ENCODE peak calls at places on chromosomes 1 and 21, in seven cellular contexts. M is left lung; S is lower lobe of right lung; U is CD8-positive, alpha-beta T cell; N is MCF 10A; H is left ventricle myocardium inferior; C is cardiac fibroblast. F is an unnamed sample.

GRCh38 chr1:181551249-181551648 is 67.9 kb downstream of the CACNA1E start:
- DNase-seq in M (peak; percentile 35), S (no peak), U (no peak), N (no peak), H (no peak), C (no peak), F (no peak)

GRCh38 chr1:202858789-202859414 is 30.0 kb downstream of the RABIF start:
- DNase-seq in M (no peak), S (no peak), U (no peak), N (no peak), H (peak; percentile 58), C (no peak), F (no peak)

GRCh38 chr1:55997550-55997949 is 581.8 kb downstream of the PLPP3 start:
- DNase-seq in M (no peak), S (no peak), U (no peak), N (no peak), H (no peak), C (no peak), F (no peak)

GRCh38 chr1:118200836-118201235 is 15.8 kb upstream of the SPAG17 start:
- DNase-seq in M (no peak), S (no peak), U (no peak), N (no peak), H (no peak), C (no peak), F (no peak)

GRCh38 chr21:33917421-33917820 is 1.8 kb upstream of the ATP5PO start:
- DNase-seq in M (no peak), S (no peak), U (no peak), N (no peak), H (no peak), C (no peak), F (no peak)

GRCh38 chr1:198929111-198929604 is 290.3 kb downstream of the PTPRC start:
- DNase-seq in M (no peak), S (no peak), U (no peak), N (peak; percentile 41), H (no peak), C (no peak), F (no peak)

GRCh38 chr1:23910144-23910543 is 3.0 kb downstream of the CNR2 start:
- DNase-seq in M (no peak), S (no peak), U (no peak), N (no peak), H (no peak), C (no peak), F (no peak)

GRCh38 chr1:93411000-93411399 is 36.9 kb upstream of the FNBP1L start:
- DNase-seq in M (no peak), S (no peak), U (no peak), N (no peak), H (no peak), C (no peak), F (no peak)

GRCh38 chr21:44558695-44559094 is at the start of gene KRTAP10-3:
- DNase-seq in M (no peak), S (peak; percentile 28), U (no peak), N (no peak), H (no peak), C (no peak), F (no peak)

GRCh38 chr1:157646144-157646543 is 48.3 kb upstream of the FCRL4 start:
- DNase-seq in M (no peak), S (no peak), U (no peak), N (no peak), H (no peak), C (no peak), F (no peak)

GRCh38 chr1:230250061-230250460 is 176.1 kb downstream of the PGBD5 start:
- DNase-seq in M (no peak), S (no peak), U (no peak), N (no peak), H (no peak), C (no peak), F (no peak)

GRCh38 chr1:179164494-179164893 is 65.0 kb downstream of the ABL2 start:
- DNase-seq in M (no peak), S (no peak), U (no peak), N (peak; percentile 47), H (no peak), C (peak; percentile 71), F (no peak)

GRCh38 chr21:43986544-43987451 is 25.3 kb upstream of the TRAPPC10 start:
- DNase-seq in M (no peak), S (no peak), U (no peak), N (no peak), H (no peak), C (no peak), F (no peak)

GRCh38 chr1:229619002-229619401 is 6.9 kb downstream of the TAF5L start:
- DNase-seq in M (no peak), S (no peak), U (no peak), N (no peak), H (no peak), C (no peak), F (no peak)

GRCh38 chr21:41916888-41917433 is 36.9 kb downstream of the C2CD2 start:
- DNase-seq in M (no peak), S (no peak), U (no peak), N (no peak), H (no peak), C (no peak), F (no peak)

GRCh38 chr1:27763358-27763757 is 9.7 kb upstream of the STX12 start:
- DNase-seq in M (no peak), S (no peak), U (no peak), N (no peak), H (no peak), C (no peak), F (no peak)

GRCh38 chr1:27755865-27756264 is 17.2 kb upstream of the STX12 start:
- DNase-seq in M (no peak), S (no peak), U (no peak), N (no peak), H (no peak), C (no peak), F (no peak)

GRCh38 chr1:27759236-27759635 is 13.8 kb upstream of the STX12 start:
- DNase-seq in M (no peak), S (no peak), U (no peak), N (no peak), H (no peak), C (no peak), F (no peak)

GRCh38 chr1:27755286-27755685 is 17.7 kb upstream of the STX12 start:
- DNase-seq in M (no peak), S (no peak), U (no peak), N (no peak), H (no peak), C (no peak), F (no peak)

DNA sequence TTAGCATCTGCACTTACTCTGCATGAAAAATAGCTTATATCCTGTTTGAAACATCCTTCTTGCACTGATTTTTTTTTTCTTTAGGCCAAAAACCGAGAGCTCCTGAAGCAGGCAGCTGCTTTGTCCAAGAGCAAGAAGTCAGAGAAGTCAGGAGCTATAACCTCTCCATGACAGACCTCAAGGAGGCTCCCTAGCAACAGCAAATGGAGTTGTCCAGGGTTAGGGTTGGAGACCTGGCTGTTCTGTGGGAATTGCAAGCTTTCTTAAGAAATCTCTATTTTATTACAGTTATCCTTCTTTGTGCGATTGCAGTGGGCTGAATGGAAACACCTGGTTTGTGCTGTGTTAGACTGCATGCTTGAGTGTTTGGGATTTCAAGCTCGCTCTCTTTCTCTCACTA is 12.6 kb upstream of the STX12 start:
- DNase-seq in M (no peak), S (no peak), U (no peak), N (peak; percentile 6), H (no peak), C (peak; percentile 41), F (no peak)
- TF ChIP-seq CTCF in M (no peak), S (peak; percentile 10), U (no peak), N (no peak), H (peak; percentile 14), C (no peak), F (no peak)

DNA sequence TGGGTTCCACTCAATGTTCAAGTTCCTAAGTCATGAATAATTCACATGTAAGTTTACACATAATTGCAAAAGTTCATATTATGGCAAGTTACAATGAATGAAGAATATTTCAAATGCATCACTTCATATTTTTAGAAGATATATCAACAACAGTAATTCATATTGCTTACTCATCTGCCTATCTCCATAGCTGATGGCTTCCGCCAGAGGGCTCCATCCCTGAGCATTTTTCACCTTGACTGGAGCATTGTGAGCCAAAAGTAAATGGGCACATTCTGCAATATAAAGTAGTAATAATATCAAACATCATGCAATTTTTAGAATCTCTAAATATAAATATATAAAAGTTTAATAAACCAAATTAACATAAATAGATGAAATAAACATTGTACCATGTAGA is 29.8 kb downstream of the ANKRD13C start:
- DNase-seq in M (no peak), S (no peak), U (no peak), N (peak; percentile 17), H (no peak), C (peak; percentile 12), F (no peak)
- TF ChIP-seq CTCF in M (no peak), S (no peak), U (no peak), N (peak; percentile 11), H (no peak), C (no peak), F (no peak)

GRCh38 chr1:221728037-221728505 is 13.8 kb downstream of the DUSP10 start:
- DNase-seq in M (no peak), S (no peak), U (no peak), N (no peak), H (no peak), C (no peak), F (no peak)

GRCh38 chr1:221727146-221728036 is 14.5 kb downstream of the DUSP10 start:
- DNase-seq in M (no peak), S (no peak), U (no peak), N (no peak), H (no peak), C (no peak), F (no peak)

GRCh38 chr1:221732052-221732451 is 9.8 kb downstream of the DUSP10 start:
- DNase-seq in M (no peak), S (no peak), U (no peak), N (no peak), H (no peak), C (no peak), F (no peak)

GRCh38 chr1:221726331-221726692 is 15.6 kb downstream of the DUSP10 start:
- DNase-seq in M (no peak), S (no peak), U (no peak), N (no peak), H (no peak), C (no peak), F (no peak)

GRCh38 chr1:221729771-221730170 is 12.1 kb downstream of the DUSP10 start:
- DNase-seq in M (no peak), S (no peak), U (no peak), N (no peak), H (no peak), C (no peak), F (no peak)
- TF ChIP-seq CTCF in M (no peak), S (no peak), U (no peak), N (no peak), H (no peak), C (no peak), F (no peak)

DNA sequence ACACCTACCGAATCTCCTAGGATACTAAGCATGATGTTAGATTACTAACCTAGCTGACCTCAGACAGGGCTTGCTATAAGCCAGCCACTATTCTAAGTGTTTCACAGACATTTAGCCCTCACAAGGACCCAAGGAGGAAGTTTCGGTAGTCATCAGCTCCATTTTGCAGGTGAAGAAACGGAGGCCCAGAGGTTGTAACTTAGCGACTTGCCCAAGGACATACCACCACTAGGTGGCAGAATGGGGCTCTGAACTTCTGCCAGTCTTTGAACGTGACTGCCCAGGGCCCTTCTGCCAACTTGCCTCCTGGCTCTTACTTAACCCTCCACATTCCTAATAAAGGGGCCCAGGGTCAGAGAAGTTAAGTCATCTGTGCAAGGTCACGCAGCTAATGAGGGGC is 283.5 kb downstream of the C1orf94 start:
- DNase-seq in M (peak; percentile 41), S (peak; percentile 51), U (no peak), N (peak; percentile 59), H (no peak), C (peak; percentile 2), F (no peak)
- TF ChIP-seq CTCF in M (peak; percentile 44), S (peak; percentile 60), U (peak; percentile 33), N (peak; percentile 38), H (peak; percentile 60), C (no peak), F (peak; percentile 75)

GRCh38 chr1:226943927-226944326 is 3.8 kb downstream of the COQ8A start:
- DNase-seq in M (no peak), S (no peak), U (no peak), N (no peak), H (no peak), C (no peak), F (no peak)
- TF ChIP-seq CTCF in M (no peak), S (no peak), U (no peak), N (no peak), H (no peak), C (no peak), F (no peak)

F was measured in CD14-positive monocyte.